ENCODE peak calls at places on chromosome 13, in five cellular contexts. C is right atrium auricular region, K is H1, S is AG10803, D is upper lobe of right lung. M is an unnamed sample.

GRCh38 chr13:20636079-20636478 is 67.4 kb upstream of the IL17D start:
- DNase-seq in C (no peak), K (no peak), S (no peak), D (no peak), M (no peak)

GRCh38 chr13:46373623-46374022 is 13.4 kb downstream of the RUBCNL start:
- DNase-seq in C (no peak), K (no peak), S (no peak), D (no peak), M (no peak)

GRCh38 chr13:24502567-24503375 is 9.8 kb downstream of the PARP4 start:
- DNase-seq in C (no peak), K (no peak), S (peak; percentile 54), D (no peak), M (peak; percentile 82)

GRCh38 chr13:113656831-113657671 is 947 bp downstream of the ATP4B start:
- DNase-seq in C (no peak), K (no peak), S (no peak), D (peak; percentile 60), M (no peak)

GRCh38 chr13:26653310-26653709 is 95.8 kb downstream of the WASF3 start:
- DNase-seq in C (no peak), K (no peak), S (peak; percentile 66), D (no peak), M (peak; percentile 42)

GRCh38 chr13:44068169-44068568 is 188.5 kb downstream of the LACC1 start:
- DNase-seq in C (no peak), K (no peak), S (no peak), D (no peak), M (peak; percentile 87)

GRCh38 chr13:96988441-96988840 is 5.8 kb downstream of the OXGR1 start:
- DNase-seq in C (no peak), K (no peak), S (no peak), D (no peak), M (no peak)

GRCh38 chr13:79870766-79871165 is 389.8 kb downstream of the NDFIP2 start:
- DNase-seq in C (no peak), K (no peak), S (peak; percentile 9), D (no peak), M (peak; percentile 68)

GRCh38 chr13:110618780-110619179 is 3.4 kb downstream of the NAXD start:
- DNase-seq in C (no peak), K (no peak), S (no peak), D (no peak), M (no peak)

GRCh38 chr13:99688776-99689175 is 187.5 kb downstream of the TM9SF2 start:
- DNase-seq in C (no peak), K (no peak), S (no peak), D (no peak), M (no peak)

GRCh38 chr13:99689955-99690354 is 188.7 kb downstream of the TM9SF2 start:
- DNase-seq in C (no peak), K (no peak), S (no peak), D (no peak), M (no peak)

GRCh38 chr13:99687728-99688397 is 186.6 kb downstream of the TM9SF2 start:
- DNase-seq in C (no peak), K (no peak), S (peak; percentile 19), D (no peak), M (no peak)

GRCh38 chr13:99686157-99686572 is 184.9 kb downstream of the TM9SF2 start:
- DNase-seq in C (peak; percentile 67), K (peak; percentile 52), S (peak; percentile 12), D (no peak), M (no peak)

DNA sequence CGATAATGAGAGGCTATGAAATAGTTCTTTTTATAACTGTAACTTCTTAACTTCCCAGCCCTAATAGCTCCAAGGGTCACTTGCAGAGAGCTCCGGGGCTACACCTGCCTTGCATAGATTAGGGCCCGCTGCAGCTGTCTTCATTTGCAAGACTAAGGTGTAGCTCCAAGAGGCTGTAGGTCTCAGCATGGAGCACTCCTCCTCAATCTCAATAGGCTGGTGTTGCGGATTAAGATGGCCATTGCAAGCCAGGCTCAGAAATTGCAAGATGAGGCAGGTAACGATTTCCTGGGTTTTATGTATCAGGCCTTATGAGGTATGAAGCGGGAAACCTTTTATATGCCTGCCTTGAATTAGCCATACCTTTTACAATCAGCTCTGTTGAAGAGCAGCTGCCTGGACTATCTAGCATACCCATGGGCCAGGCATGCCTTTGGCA is 185.7 kb downstream of the TM9SF2 start:
- DNase-seq in C (no peak), K (peak; percentile 65), S (no peak), D (no peak), M (no peak)
- H3K4me3 ChIP-seq in C (no peak overlapping the region), K (peak overlapping the region; percentile 23), S (no peak overlapping the region), D (no peak overlapping the region), M (no peak overlapping the region)

DNA sequence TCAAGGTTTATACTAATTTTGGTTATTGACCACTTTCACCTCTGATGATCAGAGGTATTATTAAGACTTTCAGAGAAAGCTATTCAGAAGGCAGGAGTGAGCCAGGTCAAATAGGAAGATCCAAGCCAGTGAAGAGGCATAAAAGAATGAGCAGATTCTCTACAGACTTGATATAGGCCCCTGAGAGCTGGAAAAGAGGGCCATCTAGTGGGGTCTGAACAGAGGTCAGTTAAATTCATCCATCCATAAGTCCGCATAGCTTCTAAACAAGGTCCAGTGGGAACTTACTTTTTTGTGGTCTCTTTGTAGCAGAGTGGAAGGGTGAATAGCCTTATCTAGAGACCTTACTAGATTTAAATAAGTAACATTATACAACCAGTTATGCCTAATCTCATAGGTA is 126.6 kb upstream of the UFM1 start:
- DNase-seq in C (no peak), K (no peak), S (peak; percentile 40), D (no peak), M (peak; percentile 26)
- TF ChIP-seq CTCF in C (no peak), K (peak; percentile 78), S (peak; percentile 46), D (no peak), M (peak; percentile 5)

GRCh38 chr13:47955836-47956235 is 45.2 kb downstream of the SUCLA2 start:
- DNase-seq in C (no peak), K (no peak), S (no peak), D (no peak), M (no peak)
- H3K4me3 ChIP-seq in C (no peak overlapping the region), K (no peak overlapping the region), S (no peak overlapping the region), D (no peak overlapping the region), M (no peak overlapping the region)

DNA sequence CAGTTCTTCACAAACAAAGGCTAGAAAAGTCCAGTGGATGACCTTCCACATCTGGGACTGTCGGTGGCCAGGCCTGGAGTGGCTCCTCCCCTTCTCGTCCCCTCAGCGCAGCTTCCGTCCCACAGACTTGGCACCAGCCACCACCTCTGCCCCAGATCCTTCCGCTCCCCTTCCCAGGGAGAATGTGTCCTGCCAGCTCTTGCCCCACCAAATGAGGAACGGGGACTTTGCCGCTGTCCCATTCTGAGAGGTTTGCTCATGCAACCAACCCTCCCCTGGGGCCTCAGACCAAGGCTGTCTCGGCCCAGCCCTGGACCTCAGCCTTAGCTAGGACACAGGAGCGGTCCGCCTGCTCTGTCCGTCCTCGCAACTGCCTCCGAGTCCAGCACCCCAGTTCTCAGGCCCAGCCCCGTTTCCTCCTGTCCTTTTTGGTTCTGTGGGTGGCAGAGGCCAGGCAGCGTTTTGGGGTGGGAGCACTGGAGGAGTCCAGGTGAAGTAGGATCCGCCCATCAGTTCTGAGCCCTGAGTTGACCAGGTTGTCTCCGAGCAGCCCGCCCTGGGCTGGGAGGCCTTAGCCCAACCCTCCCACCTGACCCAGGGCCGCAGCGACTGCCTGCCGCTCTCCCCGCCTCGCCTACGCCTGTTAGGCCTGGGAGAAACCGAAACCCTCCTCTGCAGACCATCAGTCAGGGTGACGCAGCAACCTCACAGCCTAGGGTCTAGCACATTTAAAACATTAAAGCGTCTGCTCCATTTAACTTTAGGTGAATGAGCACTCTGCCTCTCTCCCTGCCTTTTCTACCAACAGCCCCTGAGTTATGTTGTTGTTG is 284.3 kb downstream of the FOXO1 start:
- DNase-seq in C (no peak), K (peak; percentile 47), S (no peak), D (no peak), M (no peak)
- TF ChIP-seq CTCF in C (no peak), K (no peak), S (no peak), D (no peak), M (no peak)

DNA sequence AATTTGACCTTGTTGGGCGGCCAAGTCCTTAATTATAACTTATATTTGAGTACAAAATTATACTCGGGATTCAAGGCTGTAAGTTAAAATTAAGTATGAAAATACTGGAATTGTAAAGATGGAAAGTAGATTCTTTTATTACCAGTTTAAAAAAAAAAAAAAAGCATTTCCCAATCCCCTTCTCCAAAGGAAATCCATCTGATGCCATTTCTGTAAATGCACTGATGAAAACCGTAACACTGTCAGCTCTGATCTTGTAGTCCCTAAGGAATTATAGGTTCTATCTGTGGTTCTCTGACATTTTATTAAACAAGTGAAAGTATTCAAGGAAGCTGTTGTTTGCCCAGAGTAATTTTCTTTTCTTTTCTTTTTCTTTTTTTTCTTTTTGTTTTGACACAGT is 41.6 kb upstream of the HNRNPA1L2 start:
- DNase-seq in C (no peak), K (no peak), S (no peak), D (no peak), M (no peak)
- H3K4me3 ChIP-seq in C (peak overlapping the region; percentile 58), K (no peak overlapping the region), S (no peak overlapping the region), D (peak overlapping the region; percentile 68), M (peak overlapping the region; percentile 56)

GRCh38 chr13:52137489-52137888 is 8.6 kb upstream of the NEK5 start:
- DNase-seq in C (no peak), K (no peak), S (no peak), D (no peak), M (no peak)

GRCh38 chr13:52136763-52137162 is 7.9 kb upstream of the NEK5 start:
- DNase-seq in C (no peak), K (no peak), S (no peak), D (no peak), M (no peak)

GRCh38 chr13:52147225-52147624 is 12.2 kb downstream of the NEK3 start:
- DNase-seq in C (no peak), K (no peak), S (no peak), D (no peak), M (no peak)

GRCh38 chr13:52141299-52141698 is 12.4 kb upstream of the NEK5 start:
- DNase-seq in C (no peak), K (no peak), S (no peak), D (no peak), M (no peak)
- TF ChIP-seq CTCF in C (no peak), K (no peak), S (peak; percentile 13), D (no peak), M (no peak)

DNA sequence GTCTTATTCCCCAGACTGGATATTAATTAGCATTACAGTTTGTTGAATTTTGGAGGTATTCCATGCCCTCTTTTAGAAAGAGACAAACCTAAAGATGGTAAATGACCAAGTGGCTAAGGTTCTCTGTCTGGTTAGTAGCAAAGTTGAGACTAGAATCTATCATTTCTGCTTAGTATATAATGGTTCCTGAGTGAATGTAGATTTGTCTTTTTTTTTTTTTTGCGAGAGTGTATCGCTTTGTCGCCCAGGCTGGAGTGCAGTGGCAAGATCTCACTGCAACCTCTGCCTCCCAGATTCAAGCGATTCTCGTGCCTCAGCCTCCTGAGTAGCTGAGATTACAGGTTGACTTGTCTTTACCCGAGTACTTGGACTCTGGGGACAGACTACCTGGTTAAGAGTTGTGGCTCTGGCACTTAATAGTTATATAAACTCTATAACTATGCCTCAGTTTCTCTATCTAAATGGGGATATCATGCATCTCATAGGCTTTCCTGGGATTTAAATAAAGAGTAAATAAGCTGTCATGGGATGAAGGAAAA is 2.7 kb downstream of the NAA16 start:
- DNase-seq in C (no peak), K (no peak), S (no peak), D (no peak), M (no peak)
- H3K4me3 ChIP-seq in C (no peak overlapping the region), K (no peak overlapping the region), S (peak overlapping the region; percentile 88), D (peak overlapping the region; percentile 87), M (no peak overlapping the region)

M was measured in bronchial epithelial cell.